ENCODE peak calls at places on chromosomes 4 and X, in seven cellular contexts. K, J, F, Y, V, O and Q are unnamed samples.

GRCh38 chr4:42904986-42905385 is 12.5 kb downstream of the GRXCR1 start:
- DNase-seq in K (no peak), J (no peak), F (peak; percentile 51), Y (no peak), V (no peak), O (no peak), Q (no peak)

GRCh38 chr4:54800831-54801530 is 143.2 kb downstream of the KIT start:
- DNase-seq in K (no peak), J (no peak), F (no peak), Y (no peak), V (no peak), O (no peak), Q (no peak)

GRCh38 chrX:153763298-153763932 is 634 bp upstream of the PLXNB3 start:
- DNase-seq in K (no peak), J (no peak), F (no peak), Y (no peak), V (no peak), O (no peak), Q (no peak)

GRCh38 chr4:118557298-118557851 is 127.8 kb upstream of the METTL14 start:
- DNase-seq in K (peak; percentile 74), J (no peak), F (no peak), Y (no peak), V (no peak), O (no peak), Q (no peak)

GRCh38 chr4:67483868-67484602 is 61.3 kb downstream of the CENPC start:
- DNase-seq in K (peak; percentile 69), J (no peak), F (no peak), Y (no peak), V (no peak), O (no peak), Q (no peak)

GRCh38 chr4:143292858-143293257 is 43.8 kb upstream of the GAB1 start:
- DNase-seq in K (no peak), J (no peak), F (no peak), Y (no peak), V (no peak), O (no peak), Q (no peak)

GRCh38 chr4:125041372-125041930 is 273.3 kb upstream of the FAT4 start:
- DNase-seq in K (peak; percentile 64), J (no peak), F (no peak), Y (no peak), V (no peak), O (no peak), Q (no peak)

GRCh38 chrX:9789555-9789954 is 3.3 kb downstream of the SHROOM2 start:
- DNase-seq in K (no peak), J (no peak), F (no peak), Y (no peak), V (no peak), O (no peak), Q (no peak)

GRCh38 chr4:83124079-83124780 is 9.7 kb upstream of the PLAC8 start:
- DNase-seq in K (no peak), J (no peak), F (no peak), Y (peak; percentile 25), V (no peak), O (no peak), Q (no peak)

GRCh38 chr4:152572417-152573086 is 36.7 kb upstream of the FBXW7 start:
- DNase-seq in K (peak; percentile 75), J (peak; percentile 29), F (no peak), Y (no peak), V (no peak), O (no peak), Q (no peak)

GRCh38 chr4:52665592-52665991 is 6.5 kb upstream of the USP46 start:
- DNase-seq in K (peak; percentile 3), J (no peak), F (no peak), Y (no peak), V (no peak), O (no peak), Q (no peak)
- TF ChIP-seq CTCF in K (peak; percentile 19), J (peak; percentile 16), F (peak; percentile 55), Y (peak; percentile 7), V (peak; percentile 20), O (no peak), Q (no peak)

GRCh38 chrX:636971-637659 is 6.5 kb downstream of the SHOX start:
- DNase-seq in K (no peak), J (no peak), F (peak; percentile 2), Y (no peak), V (no peak), O (no peak), Q (peak; percentile 16)
- H3K27me3 ChIP-seq in K (no peaks in the 10 kb centered on the region), J (peaks cover 56% of the 10 kb centered on the region), F (peaks cover 22% of the 10 kb centered on the region), Y (peaks cover 81% of the 10 kb centered on the region), V (peaks cover 85% of the 10 kb centered on the region), O (no peaks in the 10 kb centered on the region), Q (peaks cover 36% of the 10 kb centered on the region)

GRCh38 chrX:12973561-12974216 is 1.2 kb upstream of the TMSB4X start:
- DNase-seq in K (no peak), J (no peak), F (peak; percentile 50), Y (no peak), V (no peak), O (peak; percentile 42), Q (no peak)
- H3K4me3 ChIP-seq in K (peak overlapping the region; percentile 94), J (no peak overlapping the region), F (peak overlapping the region; percentile 75), Y (peak overlapping the region; percentile 87), V (no peak overlapping the region), O (peak overlapping the region; percentile 54), Q (no peak overlapping the region)

DNA sequence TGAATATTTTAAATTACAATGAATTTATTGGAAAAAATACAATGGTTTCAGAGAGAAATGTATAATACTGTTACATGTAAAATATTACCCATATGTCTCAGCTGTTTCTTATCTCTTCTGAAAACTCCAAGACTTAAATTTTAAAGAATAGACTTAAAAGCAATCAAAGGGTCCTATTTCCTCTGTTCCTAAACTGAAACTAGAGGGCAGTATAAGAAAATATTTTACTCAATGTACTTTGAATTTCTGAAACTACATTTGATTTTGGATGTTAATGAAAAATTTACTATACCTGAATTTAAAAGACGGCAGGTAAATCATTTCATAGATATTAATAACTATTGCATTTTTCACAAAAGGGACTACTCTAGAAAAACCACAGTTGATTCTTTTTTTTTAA is 200.2 kb downstream of the LRBA start:
- DNase-seq in K (no peak), J (no peak), F (no peak), Y (no peak), V (no peak), O (no peak), Q (no peak)
- TF ChIP-seq CTCF in K (peak; percentile 17), J (no peak), F (no peak), Y (no peak), V (peak; percentile 37), O (no peak), Q (no peak)

GRCh38 chrX:40011483-40012038 is 86.2 kb downstream of the BCOR start:
- DNase-seq in K (no peak), J (no peak), F (no peak), Y (no peak), V (no peak), O (peak; percentile 35), Q (no peak)
- H3K27me3 ChIP-seq in K (no peaks in the 10 kb centered on the region), J (peaks cover 41% of the 10 kb centered on the region), F (peaks cover 16% of the 10 kb centered on the region), Y (no peaks in the 10 kb centered on the region), V (no peaks in the 10 kb centered on the region), O (no peaks in the 10 kb centered on the region), Q (no peaks in the 10 kb centered on the region)